ENCODE peak calls at places on chromosomes 4 and X, in eight cellular contexts. N is astrocyte, B is adrenal gland, R is upper lobe of left lung, Z is heart left ventricle, X is GM12878, G is neural progenitor cell, E is psoas muscle. F is an unnamed sample. For H3K27me3, the result is how much of the 10 kb centered on the place peaks cover.

GRCh38 chrX:120262781-120263719 is 12.4 kb downstream of the ZBTB33 start:
- DNase-seq in X (no peak), N (no peak), R (no peak), E (no peak), B (peak), G (no peak), Z (no peak), F (no peak)

GRCh38 chr4:142565771-142566170 is 280.3 kb downstream of the INPP4B start:
- DNase-seq in X (no peak), Z (no peak), N (no peak), E (no peak), R (no peak), G (no peak), B (no peak), F (peak)

GRCh38 chr4:88043586-88044340 is 36.3 kb downstream of the PKD2 start:
- DNase-seq in R (no peak), G (no peak), X (no peak), B (no peak), N (no peak), E (no peak), Z (no peak), F (no peak)

GRCh38 chrX:120514236-120514635 is 45.1 kb upstream of the LAMP2 start:
- DNase-seq in G (peak), R (no peak), X (no peak), N (no peak), Z (no peak), E (no peak), B (no peak), F (peak)

GRCh38 chr4:7155611-7156071 is 36.7 kb upstream of the SORCS2 start:
- DNase-seq in E (no peak), N (peak), Z (peak), R (peak), B (peak), G (no peak), X (no peak), F (no peak)

GRCh38 chr4:37453361-37454262 is 209.1 kb downstream of the NWD2 start:
- DNase-seq in E (peak), R (peak), G (peak), B (peak), Z (peak), N (peak), X (no peak), F (peak)

GRCh38 chrX:66408507-66408906 is 230.4 kb downstream of the EDA2R start:
- DNase-seq in E (no peak), Z (no peak), G (no peak), X (peak), B (no peak), R (no peak), N (no peak), F (peak)

GRCh38 chr4:119788334-119789266 is 160.0 kb upstream of the PDE5A start:
- DNase-seq in B (no peak), Z (no peak), G (no peak), N (no peak), R (no peak), X (no peak), E (no peak), F (no peak)

GRCh38 chr4:184747034-184747830 is 13.3 kb upstream of the CENPU start:
- DNase-seq in B (no peak), E (peak), R (peak), N (no peak), G (no peak), Z (no peak), X (no peak), F (peak)

GRCh38 chr4:146135941-146136340 is 39.6 kb upstream of the LSM6 start:
- DNase-seq in X (no peak), Z (no peak), G (no peak), R (no peak), E (no peak), N (no peak), B (no peak), F (no peak)

GRCh38 chrX:18026171-18026570 is 165.1 kb upstream of the RAI2 start:
- DNase-seq in X (no peak), E (no peak), R (no peak), G (no peak), Z (peak), N (no peak), B (peak), F (no peak)

GRCh38 chr4:57109847-57110634 is at the start of gene IGFBP7:
- DNase-seq in G (peak), X (no peak), R (peak), Z (peak), E (peak), B (no peak), N (no peak), F (no peak)

GRCh38 chr4:81715335-81715734 is 243.6 kb upstream of the RASGEF1B start:
- DNase-seq in Z (no peak), N (no peak), B (no peak), G (peak), R (no peak), X (no peak), E (no peak), F (no peak)

GRCh38 chrX:103688949-103689348 is 2.5 kb upstream of the MORF4L2 start:
- DNase-seq in R (no peak), G (peak), B (no peak), E (no peak), N (peak), X (no peak), Z (no peak), F (peak)

GRCh38 chr4:52670121-52670520 is 11.0 kb upstream of the USP46 start:
- DNase-seq in B (no peak), R (no peak), G (no peak), X (no peak), E (no peak), N (no peak), Z (no peak), F (no peak)

GRCh38 chr4:145734576-145735329 is 54.8 kb downstream of the C4orf51 start:
- DNase-seq in E (peak), N (peak), B (peak), G (no peak), Z (peak), R (peak), X (peak), F (peak)

GRCh38 chrX:13078739-13079444 is 34.5 kb upstream of the FAM9C start:
- DNase-seq in R (peak), X (no peak), G (peak), E (peak), Z (peak), N (peak), B (peak), F (no peak)

GRCh38 chr4:7073059-7073458 is 5.2 kb upstream of the GRPEL1 start:
- DNase-seq in X (no peak), R (no peak), Z (no peak), N (no peak), B (peak), E (no peak), G (no peak), F (no peak)

GRCh38 chr4:75555294-75556164 is at the start of gene ODAPH:
- DNase-seq in Z (no peak), N (peak), E (no peak), B (no peak), X (peak), G (no peak), R (no peak), F (peak)

GRCh38 chrX:148517191-148517590 is 16.8 kb downstream of the AFF2 start:
- DNase-seq in R (no peak), Z (no peak), G (no peak), N (no peak), E (no peak), B (no peak), X (no peak), F (no peak)

GRCh38 chr4:129565214-129565613 is 469.3 kb downstream of the C4orf33 start:
- DNase-seq in X (no peak), R (no peak), E (no peak), B (no peak), Z (no peak), N (no peak), G (no peak), F (no peak)

GRCh38 chr4:6449746-6450369 is 22.6 kb downstream of the PPP2R2C start:
- DNase-seq in X (no peak), G (no peak), R (no peak), E (no peak), N (no peak), B (no peak), Z (no peak), F (no peak)

GRCh38 chr4:55397024-55397520 is 1.3 kb downstream of the TMEM165 start:
- DNase-seq in N (peak), R (peak), E (peak), G (no peak), B (peak), Z (peak), X (no peak), F (no peak)

GRCh38 chr4:6999172-7000086 is 43.7 kb upstream of the TADA2B start:
- DNase-seq in Z (no peak), R (no peak), B (peak), G (no peak), E (no peak), N (no peak), X (no peak), F (peak)

GRCh38 chrX:92247076-92247475 is 467.9 kb downstream of the PCDH11X start:
- DNase-seq in E (no peak), X (no peak), R (no peak), Z (no peak), B (no peak), G (no peak), N (peak), F (peak)

GRCh38 chrX:23127586-23127985 is 127.8 kb downstream of the DDX53 start:
- DNase-seq in E (no peak), R (no peak), X (no peak), B (no peak), Z (no peak), N (no peak), G (no peak), F (no peak)

GRCh38 chrX:120790118-120790517 is 85.5 kb downstream of the CT47B1 start:
- DNase-seq in G (peak), X (peak), Z (peak), E (no peak), N (peak), R (no peak), B (peak), F (peak)

GRCh38 chr4:123776267-123776666 is 379.7 kb downstream of the SPRY1 start:
- DNase-seq in X (peak), N (no peak), G (no peak), Z (no peak), E (no peak), R (no peak), B (no peak), F (no peak)

GRCh38 chrX:54423161-54423888 is 16.9 kb upstream of the TSR2 start:
- DNase-seq in R (no peak), B (no peak), G (peak), E (no peak), Z (no peak), N (no peak), X (no peak), F (no peak)

GRCh38 chr4:10584042-10584441 is 100.5 kb downstream of the CLNK start:
- DNase-seq in B (peak), X (peak), R (peak), N (peak), Z (peak), E (no peak), G (no peak), F (peak)

GRCh38 chr4:95095352-95095974 is 337.7 kb downstream of the BMPR1B start:
- DNase-seq in G (peak), Z (no peak), R (no peak), X (no peak), N (peak), B (no peak), E (no peak), F (peak)

GRCh38 chr4:53855886-53856260 is 208.5 kb downstream of the CHIC2 start:
- DNase-seq in E (no peak), R (no peak), B (no peak), G (no peak), Z (peak), X (no peak), N (peak), F (peak)

GRCh38 chrX:75623535-75623934 is 100.7 kb upstream of the ZDHHC15 start:
- DNase-seq in X (no peak), B (no peak), R (no peak), G (peak), N (no peak), E (no peak), Z (no peak), F (peak)
- TF ChIP-seq CTCF in X (peak), B (peak), R (no peak), G (peak), N (peak), E (no peak), Z (peak), F (peak)

DNA sequence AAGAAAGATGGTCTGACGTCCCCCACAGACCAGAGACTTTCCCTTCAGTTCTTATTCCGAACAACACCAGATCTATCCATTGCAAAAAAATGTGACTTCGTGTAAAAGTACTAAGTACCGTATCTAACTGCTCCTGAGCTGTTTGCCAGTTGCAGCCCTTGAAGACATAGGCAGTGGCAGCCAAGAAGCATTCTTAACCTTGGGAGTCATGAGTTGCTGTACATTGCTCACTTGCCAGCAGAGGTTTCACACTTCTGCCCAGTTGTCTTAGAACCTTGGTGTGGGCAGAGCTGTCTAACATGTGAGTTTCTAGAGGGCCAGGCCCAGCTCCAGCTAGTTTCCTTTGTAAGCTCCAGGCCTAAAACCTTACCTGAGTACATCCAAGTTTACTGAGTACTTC is 10.5 kb upstream of the CHRDL1 start:
- DNase-seq in Z (no peak), B (no peak), G (no peak), E (no peak), N (peak), R (no peak), X (no peak), F (no peak)
- H3K27me3 ChIP-seq in Z (under half), B (under half), G (under half), E (under half), N (under half), R (under half), X (under half), F (under half)

GRCh38 chrX:43552166-43552565 is 103.9 kb upstream of the MAOA start:
- DNase-seq in R (no peak), Z (no peak), B (no peak), G (no peak), E (no peak), X (no peak), N (no peak), F (peak)
- H3K4me3 ChIP-seq in R (no peak), Z (no peak), B (no peak), G (no peak), E (no peak), X (no peak), N (no peak), F (no peak)

GRCh38 chr4:82918091-82918490 is 17.6 kb downstream of the THAP9 start:
- DNase-seq in N (no peak), X (no peak), G (no peak), R (no peak), Z (no peak), B (no peak), E (no peak), F (no peak)

GRCh38 chr4:82921795-82922194 is 21.3 kb downstream of the THAP9 start:
- DNase-seq in N (no peak), G (no peak), B (no peak), E (no peak), X (no peak), Z (no peak), R (no peak), F (no peak)
- TF ChIP-seq CTCF in N (no peak), G (no peak), B (no peak), E (no peak), X (no peak), Z (no peak), R (no peak), F (no peak)

GRCh38 chr4:24800273-24800880 is 5.0 kb downstream of the SOD3 start:
- DNase-seq in R (no peak), X (no peak), Z (no peak), B (no peak), N (no peak), E (no peak), G (peak), F (no peak)
- H3K27me3 ChIP-seq in R (under half), X (under half), Z (under half), B (under half), N (under half), E (under half), G (half or more), F (under half)

GRCh38 chr4:105369988-105370387 is 103.9 kb downstream of the PPA2 start:
- DNase-seq in E (no peak), N (peak), Z (no peak), R (no peak), B (no peak), G (no peak), X (no peak), F (peak)

GRCh38 chr4:105374071-105374470 is 99.8 kb downstream of the PPA2 start:
- DNase-seq in G (no peak), Z (no peak), N (no peak), E (no peak), R (no peak), X (no peak), B (no peak), F (no peak)

GRCh38 chr4:105373324-105373723 is 100.5 kb downstream of the PPA2 start:
- DNase-seq in E (no peak), B (no peak), X (no peak), R (no peak), N (no peak), Z (no peak), G (no peak), F (no peak)
- H3K4me3 ChIP-seq in E (no peak), B (no peak), X (no peak), R (no peak), N (no peak), Z (no peak), G (no peak), F (no peak)

GRCh38 chrX:25721564-25721963 is 416.6 kb upstream of the MAGEB18 start:
- DNase-seq in G (peak), B (no peak), E (no peak), R (no peak), Z (no peak), X (no peak), N (no peak), F (no peak)
- TF ChIP-seq CTCF in G (peak), B (no peak), E (peak), R (no peak), Z (peak), X (peak), N (peak), F (peak)

GRCh38 chrX:137032378-137032694 is 1.5 kb downstream of the GPR101 start:
- DNase-seq in N (no peak), Z (no peak), B (no peak), X (no peak), E (no peak), G (no peak), R (no peak), F (no peak)

GRCh38 chrX:137031517-137032377 is 2.0 kb downstream of the GPR101 start:
- DNase-seq in Z (no peak), G (peak), N (peak), R (no peak), E (peak), X (peak), B (no peak), F (peak)

GRCh38 chrX:137033774-137034507 is at the start of gene GPR101:
- DNase-seq in G (peak), X (no peak), N (no peak), Z (no peak), E (no peak), R (no peak), B (no peak), F (no peak)

GRCh38 chrX:137032841-137033773 is 688 bp downstream of the GPR101 start:
- DNase-seq in Z (no peak), E (no peak), R (no peak), G (no peak), X (no peak), B (no peak), N (no peak), F (no peak)

GRCh38 chrX:137034508-137034872 is 695 bp upstream of the GPR101 start:
- DNase-seq in G (no peak), E (no peak), B (no peak), R (no peak), Z (no peak), X (no peak), N (no peak), F (no peak)
- H3K27me3 ChIP-seq in G (half or more), E (half or more), B (under half), R (under half), Z (under half), X (under half), N (under half), F (under half)

GRCh38 chr4:3500111-3500510 is 32.1 kb downstream of the LRPAP1 start:
- DNase-seq in E (no peak), N (no peak), Z (no peak), G (no peak), R (no peak), X (no peak), B (no peak), F (no peak)

GRCh38 chr4:3499710-3500109 is 32.5 kb downstream of the LRPAP1 start:
- DNase-seq in E (no peak), R (no peak), B (no peak), X (no peak), Z (no peak), N (no peak), G (no peak), F (no peak)

GRCh38 chr4:3501825-3502425 is 30.3 kb downstream of the LRPAP1 start:
- DNase-seq in N (no peak), X (no peak), B (no peak), E (no peak), Z (no peak), R (no peak), G (no peak), F (no peak)

GRCh38 chr4:3500634-3501101 is 31.6 kb downstream of the LRPAP1 start:
- DNase-seq in R (no peak), Z (no peak), N (no peak), E (no peak), X (no peak), G (no peak), B (no peak), F (no peak)

DNA sequence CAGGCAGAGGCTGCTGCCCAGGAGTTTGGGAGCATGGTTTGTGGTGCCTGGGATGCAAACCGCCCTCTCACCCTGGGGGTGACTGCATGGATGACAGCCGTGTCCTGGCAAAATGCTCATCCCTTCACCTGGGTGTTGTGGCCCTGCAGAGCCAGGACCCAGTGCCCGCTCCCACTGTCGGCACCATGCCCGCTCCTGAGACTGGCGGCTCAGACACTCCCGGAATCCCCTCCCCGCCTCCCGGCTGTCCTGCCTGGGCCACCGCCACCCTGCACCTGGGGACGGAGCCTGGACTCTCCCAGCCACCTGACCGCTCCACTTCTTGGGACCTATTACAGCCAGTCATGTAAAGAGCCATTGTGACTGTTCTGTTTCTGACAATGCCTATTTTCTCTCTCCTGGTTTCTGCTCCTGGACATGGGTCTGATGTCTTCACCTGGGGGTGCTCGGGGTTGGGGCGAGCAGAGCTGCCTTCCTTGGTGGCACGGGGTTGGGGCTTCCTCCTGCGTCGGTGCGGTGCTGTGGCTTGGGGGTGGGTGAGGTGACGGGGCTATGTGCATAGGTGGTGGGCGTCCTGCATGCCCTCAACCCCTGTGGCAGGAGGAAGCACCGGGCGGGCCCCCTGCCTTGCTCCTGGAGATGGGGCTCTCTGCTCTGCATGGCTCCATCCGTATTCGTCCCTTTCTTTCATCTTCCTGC is 30.9 kb downstream of the LRPAP1 start:
- DNase-seq in X (no peak), G (no peak), E (no peak), R (no peak), Z (no peak), N (no peak), B (no peak), F (no peak)
- H3K4me3 ChIP-seq in X (no peak), G (no peak), E (no peak), R (no peak), Z (no peak), N (no peak), B (no peak), F (no peak)

DNA sequence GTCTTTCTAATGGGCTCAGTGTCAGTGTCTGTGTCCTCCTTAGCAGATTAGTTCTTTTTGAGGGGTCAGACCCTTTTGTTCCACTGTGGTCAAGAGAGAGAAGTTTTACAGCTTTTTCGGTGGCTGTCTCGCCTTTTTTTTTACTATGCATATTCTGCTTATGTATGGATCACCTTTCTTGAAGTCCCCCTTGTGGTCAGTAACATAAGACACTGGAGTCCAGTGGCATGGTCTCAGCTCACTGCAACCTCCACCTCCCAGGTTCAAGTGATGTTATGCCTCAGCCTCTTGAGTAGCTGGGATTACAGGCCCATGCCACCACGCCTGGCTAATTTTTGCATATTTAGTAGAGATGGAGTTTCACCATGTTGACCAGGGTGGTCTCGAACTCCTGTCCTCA is 54.0 kb upstream of the PGRMC2 start:
- DNase-seq in R (no peak), X (no peak), B (no peak), N (no peak), G (no peak), Z (no peak), E (no peak), F (no peak)
- TF ChIP-seq CTCF in R (no peak), X (no peak), B (no peak), N (no peak), G (peak), Z (no peak), E (no peak), F (no peak)